ENCODE peak calls at places on chromosome 2, in four cellular contexts. L, K, U and C are unnamed samples.

GRCh38 chr2:101355561-101356130 is 31.7 kb downstream of the CREG2 start:
- DNase-seq in K (peak; percentile 91), U (no peak), L (no peak), C (no peak)

GRCh38 chr2:69692424-69692823 is 48.9 kb upstream of the AAK1 start:
- DNase-seq in L (no peak), K (peak; percentile 33), U (no peak), C (no peak)

GRCh38 chr2:68741238-68741637 is 6.6 kb downstream of the ARHGAP25 start:
- DNase-seq in L (no peak), U (no peak), K (peak; percentile 17), C (no peak)

GRCh38 chr2:1613731-1614354 is 130.5 kb downstream of the PXDN start:
- DNase-seq in L (no peak), U (peak; percentile 47), K (peak; percentile 49), C (no peak)

GRCh38 chr2:101047075-101047766 is 45.1 kb downstream of the RPL31 start:
- DNase-seq in K (peak; percentile 93), U (no peak), L (no peak), C (no peak)

GRCh38 chr2:120857931-120858330 is 122.3 kb downstream of the GLI2 start:
- DNase-seq in U (no peak), K (no peak), L (no peak), C (no peak)

GRCh38 chr2:239583879-239584859 is 183.3 kb upstream of the HDAC4 start:
- DNase-seq in K (no peak), U (no peak), L (no peak), C (no peak)

GRCh38 chr2:69226886-69227285 is 160.1 kb downstream of the GFPT1 start:
- DNase-seq in K (no peak), L (no peak), U (no peak), C (no peak)

GRCh38 chr2:128584296-128584900 is 265.7 kb upstream of the HS6ST1 start:
- DNase-seq in K (no peak), L (no peak), U (no peak), C (no peak)

GRCh38 chr2:38444247-38444646 is 67.2 kb upstream of the ATL2 start:
- DNase-seq in L (no peak), K (peak; percentile 85), U (no peak), C (no peak)

GRCh38 chr2:166180951-166181812 is 53.4 kb upstream of the SCN1A start:
- DNase-seq in L (peak; percentile 81), K (peak; percentile 43), U (no peak), C (no peak)

GRCh38 chr2:1313240-1313924 is 99.9 kb upstream of the TPO start:
- DNase-seq in L (no peak), K (no peak), U (no peak), C (no peak)

GRCh38 chr2:2550856-2551255 is 219.8 kb upstream of the MYT1L start:
- DNase-seq in L (no peak), K (no peak), U (no peak), C (peak; percentile 40)

GRCh38 chr2:131419447-131419846 is 55.5 kb upstream of the RAB6D start:
- DNase-seq in L (no peak), U (no peak), K (no peak), C (no peak)

GRCh38 chr2:73920577-73921545 is 5.8 kb upstream of the DGUOK start:
- DNase-seq in L (peak; percentile 87), U (no peak), K (no peak), C (no peak)

GRCh38 chr2:1823187-1824169 is 79.2 kb upstream of the PXDN start:
- DNase-seq in U (no peak), L (peak; percentile 80), K (no peak), C (no peak)

GRCh38 chr2:26885651-26886329 is 37.9 kb downstream of the DPYSL5 start:
- DNase-seq in L (peak; percentile 11), K (no peak), U (no peak), C (no peak)

GRCh38 chr2:8551622-8552074 is 130.2 kb upstream of the ID2 start:
- DNase-seq in U (no peak), K (no peak), L (no peak), C (peak; percentile 40)

GRCh38 chr2:201883559-201883958 is 77.2 kb downstream of the CDK15 start:
- DNase-seq in L (no peak), U (peak; percentile 63), K (no peak), C (no peak)

GRCh38 chr2:43059183-43059897 is 167.1 kb downstream of the ZFP36L2 start:
- DNase-seq in U (peak; percentile 82), L (no peak), K (peak; percentile 80), C (no peak)

GRCh38 chr2:23434721-23435121 is 49.7 kb downstream of the KLHL29 start:
- DNase-seq in K (peak; percentile 19), U (no peak), L (peak; percentile 33), C (no peak)

GRCh38 chr2:208252766-208253492 is 1.9 kb downstream of the IDH1 start:
- DNase-seq in U (no peak), L (no peak), K (no peak), C (no peak)

GRCh38 chr2:117917223-117917917 is 96.5 kb downstream of the CCDC93 start:
- DNase-seq in L (no peak), U (no peak), K (no peak), C (no peak)

GRCh38 chr2:216083464-216084279 is 2.0 kb downstream of the TMEM169 start:
- DNase-seq in K (peak; percentile 88), U (no peak), L (no peak), C (no peak)

GRCh38 chr2:186820303-186820702 is 28.7 kb downstream of the ZSWIM2 start:
- DNase-seq in K (no peak), L (no peak), U (no peak), C (no peak)

GRCh38 chr2:234091432-234091879 is 41.0 kb downstream of the SPP2 start:
- DNase-seq in U (no peak), L (no peak), K (peak; percentile 72), C (no peak)

GRCh38 chr2:20223345-20224190 is 1.4 kb downstream of the SDC1 start:
- DNase-seq in U (no peak), L (peak; percentile 79), K (no peak), C (no peak)

DNA sequence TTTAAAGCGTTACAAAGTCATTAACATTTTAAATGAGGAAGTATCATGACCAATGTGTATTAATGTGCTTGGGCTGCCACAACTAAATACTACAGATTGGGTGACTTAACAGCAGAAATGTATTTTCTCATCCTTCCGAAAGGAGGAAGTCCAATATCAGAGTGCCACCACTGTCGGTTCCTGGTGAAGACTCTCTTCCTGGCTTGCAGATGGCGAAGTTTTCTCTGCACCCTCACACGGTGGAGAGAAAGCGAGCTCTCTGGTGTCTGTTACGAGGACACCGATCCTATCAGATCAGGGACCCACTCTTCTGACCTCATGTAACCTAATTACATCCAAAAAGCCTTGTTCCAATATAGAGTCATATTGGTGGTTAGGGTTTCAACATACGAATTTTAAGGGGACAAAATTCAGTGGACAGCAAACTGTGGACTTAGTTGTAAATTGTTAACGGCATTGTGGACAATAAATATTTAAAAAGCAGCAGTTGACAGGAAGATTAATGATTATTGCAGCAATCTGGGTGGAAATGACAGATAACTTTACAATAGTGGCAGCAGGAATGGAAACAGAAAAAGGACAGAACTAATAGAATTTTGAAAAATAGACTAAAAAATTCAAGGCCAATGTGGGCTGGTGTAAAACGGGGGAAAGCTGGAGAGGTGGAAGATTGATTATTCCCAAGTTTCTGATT is 35.1 kb upstream of the CYRIA start:
- DNase-seq in U (no peak), K (no peak), L (no peak), C (no peak)
- H3K27ac ChIP-seq in U (no peak overlapping the region), K (no peak overlapping the region), L (no peak overlapping the region), C (no peak overlapping the region)

GRCh38 chr2:25825238-25825637 is 53.0 kb downstream of the ASXL2 start:
- DNase-seq in K (peak; percentile 19), U (no peak), L (no peak), C (no peak)

GRCh38 chr2:25821225-25822056 is 56.8 kb downstream of the ASXL2 start:
- DNase-seq in L (no peak), U (no peak), K (peak; percentile 11), C (no peak)

GRCh38 chr2:25824718-25825117 is 53.6 kb downstream of the ASXL2 start:
- DNase-seq in L (no peak), K (no peak), U (no peak), C (no peak)

GRCh38 chr2:25824216-25824615 is 54.1 kb downstream of the ASXL2 start:
- DNase-seq in L (no peak), U (no peak), K (no peak), C (no peak)

GRCh38 chr2:25822190-25823117 is 55.8 kb downstream of the ASXL2 start:
- DNase-seq in U (peak; percentile 26), L (no peak), K (peak; percentile 9), C (no peak)
- H3K4me3 ChIP-seq in U (peak overlapping the region; percentile 50), L (no peak overlapping the region), K (no peak overlapping the region), C (no peak overlapping the region)

GRCh38 chr2:59276917-59277316 is 1035.8 kb upstream of the FANCL start:
- DNase-seq in U (no peak), K (no peak), L (no peak), C (no peak)

GRCh38 chr2:59277656-59278055 is 1036.5 kb upstream of the FANCL start:
- DNase-seq in K (no peak), L (no peak), U (no peak), C (no peak)

DNA sequence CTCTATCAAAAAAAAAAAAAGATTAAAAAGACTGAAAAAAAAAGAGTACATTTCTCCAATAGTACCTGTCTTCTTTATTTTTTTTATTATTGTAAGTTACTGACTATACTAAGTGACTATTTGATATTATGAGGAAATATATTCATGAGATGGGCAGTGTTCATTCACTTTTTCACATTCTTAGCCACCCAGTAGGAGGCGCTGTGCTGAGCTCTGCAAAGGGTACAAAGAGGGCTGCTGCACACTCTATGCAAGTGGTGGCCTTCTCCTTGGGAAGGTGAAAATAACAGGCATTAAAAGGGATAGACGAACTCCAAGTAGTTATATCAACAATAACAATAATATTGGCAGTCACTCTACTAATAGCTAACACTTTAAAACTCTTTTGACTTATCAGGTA is 1034.9 kb upstream of the FANCL start:
- DNase-seq in U (no peak), L (peak; percentile 65), K (no peak), C (no peak)
- TF ChIP-seq CTCF in U (no peak), L (peak; percentile 61), K (peak; percentile 12), C (no peak)

GRCh38 chr2:179338681-179339080 is 74.0 kb upstream of the SESTD1 start:
- DNase-seq in K (peak; percentile 27), L (no peak), U (no peak), C (no peak)

GRCh38 chr2:179341152-179341866 is 76.7 kb upstream of the SESTD1 start:
- DNase-seq in K (no peak), U (no peak), L (no peak), C (no peak)

GRCh38 chr2:179343945-179344279 is 79.3 kb upstream of the SESTD1 start:
- DNase-seq in K (no peak), L (no peak), U (no peak), C (no peak)

GRCh38 chr2:179336782-179337534 is 72.3 kb upstream of the SESTD1 start:
- DNase-seq in K (no peak), L (no peak), U (peak; percentile 11), C (no peak)

GRCh38 chr2:179340678-179341077 is 76.0 kb upstream of the SESTD1 start:
- DNase-seq in U (no peak), L (no peak), K (peak; percentile 30), C (no peak)
- H3K27ac ChIP-seq in U (no peak overlapping the region), L (no peak overlapping the region), K (no peak overlapping the region), C (no peak overlapping the region)

GRCh38 chr2:159613515-159614336 is 2.6 kb downstream of the BAZ2B start:
- DNase-seq in U (no peak), K (peak; percentile 45), L (no peak), C (no peak)
- H3K4me3 ChIP-seq in U (peak overlapping the region; percentile 80), K (peak overlapping the region; percentile 93), L (peak overlapping the region; percentile 88), C (peak overlapping the region; percentile 94)